ENCODE peak calls at places on chromosomes 6 and 20, in four cellular contexts. One of them, this sample, is unnamed. For H3K36me3 and H3K4me1, the result is how much of the 10 kb centered on the place peaks cover.

GRCh38 chr6:125300992-125301434 is 754 bp downstream of the HDDC2 start:
- DNase-seq in CD8-positive, alpha-beta T cell: no peak
- DNase-seq in cardiac muscle cell: peak
- DNase-seq in Peyer's patch: no peak
- DNase-seq in this sample: peak

GRCh38 chr20:11261533-11262000 is 587.8 kb upstream of the JAG1 start:
- DNase-seq in cardiac muscle cell: peak
- DNase-seq in Peyer's patch: no peak
- DNase-seq in CD8-positive, alpha-beta T cell: no peak
- DNase-seq in this sample: no peak

GRCh38 chr20:45070932-45071632 is 29.8 kb downstream of the KCNS1 start:
- DNase-seq in Peyer's patch: no peak
- DNase-seq in cardiac muscle cell: peak
- DNase-seq in CD8-positive, alpha-beta T cell: no peak
- DNase-seq in this sample: peak

GRCh38 chr6:44855562-44856494 is 468.3 kb downstream of the CDC5L start:
- DNase-seq in Peyer's patch: no peak
- DNase-seq in CD8-positive, alpha-beta T cell: no peak
- DNase-seq in cardiac muscle cell: peak
- DNase-seq in this sample: no peak

GRCh38 chr6:24419526-24419925 is 16.8 kb downstream of the MRS2 start:
- DNase-seq in cardiac muscle cell: no peak
- DNase-seq in Peyer's patch: no peak
- DNase-seq in CD8-positive, alpha-beta T cell: no peak
- DNase-seq in this sample: no peak

GRCh38 chr20:19750907-19751636 is 7.0 kb upstream of the RIN2 start:
- DNase-seq in CD8-positive, alpha-beta T cell: no peak
- DNase-seq in Peyer's patch: no peak
- DNase-seq in cardiac muscle cell: no peak
- DNase-seq in this sample: peak

GRCh38 chr20:44799691-44800090 is 10.7 kb downstream of the RIMS4 start:
- DNase-seq in CD8-positive, alpha-beta T cell: no peak
- DNase-seq in Peyer's patch: no peak
- DNase-seq in cardiac muscle cell: no peak
- DNase-seq in this sample: no peak

GRCh38 chr20:44776977-44777376 is 31.3 kb downstream of the KCNK15 start:
- DNase-seq in Peyer's patch: no peak
- DNase-seq in cardiac muscle cell: peak
- DNase-seq in CD8-positive, alpha-beta T cell: no peak
- DNase-seq in this sample: no peak

GRCh38 chr6:69813508-69813907 is 16.7 kb upstream of the LMBRD1 start:
- DNase-seq in Peyer's patch: no peak
- DNase-seq in CD8-positive, alpha-beta T cell: no peak
- DNase-seq in cardiac muscle cell: no peak
- DNase-seq in this sample: no peak

GRCh38 chr6:42086046-42086664 is 35.8 kb downstream of the TAF8 start:
- DNase-seq in CD8-positive, alpha-beta T cell: no peak
- DNase-seq in cardiac muscle cell: no peak
- DNase-seq in Peyer's patch: no peak
- DNase-seq in this sample: no peak

GRCh38 chr6:38974389-38975133 is 74.0 kb upstream of the GLP1R start:
- DNase-seq in Peyer's patch: no peak
- DNase-seq in CD8-positive, alpha-beta T cell: no peak
- DNase-seq in cardiac muscle cell: peak
- DNase-seq in this sample: peak

GRCh38 chr6:110878751-110879539 is 4.4 kb downstream of the AMD1 start:
- DNase-seq in Peyer's patch: peak
- DNase-seq in cardiac muscle cell: peak
- DNase-seq in CD8-positive, alpha-beta T cell: no peak
- DNase-seq in this sample: peak

GRCh38 chr20:17499041-17499440 is 32.1 kb downstream of the BFSP1 start:
- DNase-seq in cardiac muscle cell: peak
- DNase-seq in CD8-positive, alpha-beta T cell: no peak
- DNase-seq in Peyer's patch: no peak
- DNase-seq in this sample: no peak

GRCh38 chr20:11267131-11267761 is 593.4 kb upstream of the JAG1 start:
- DNase-seq in cardiac muscle cell: peak
- DNase-seq in Peyer's patch: no peak
- DNase-seq in CD8-positive, alpha-beta T cell: no peak
- DNase-seq in this sample: peak

GRCh38 chr20:61699184-61700066 is 366.3 kb downstream of the TAF4 start:
- DNase-seq in Peyer's patch: no peak
- DNase-seq in CD8-positive, alpha-beta T cell: no peak
- DNase-seq in cardiac muscle cell: no peak
- DNase-seq in this sample: no peak

GRCh38 chr20:3923818-3924217 is 34.6 kb downstream of the PANK2 start:
- DNase-seq in cardiac muscle cell: peak
- DNase-seq in CD8-positive, alpha-beta T cell: no peak
- DNase-seq in Peyer's patch: no peak
- DNase-seq in this sample: no peak

GRCh38 chr6:151408858-151409257 is 17.5 kb upstream of the ZBTB2 start:
- DNase-seq in Peyer's patch: no peak
- DNase-seq in cardiac muscle cell: no peak
- DNase-seq in CD8-positive, alpha-beta T cell: no peak
- DNase-seq in this sample: no peak
- H3K36me3 ChIP-seq in Peyer's patch: under half
- H3K36me3 ChIP-seq in cardiac muscle cell: under half
- H3K36me3 ChIP-seq in CD8-positive, alpha-beta T cell: under half
- H3K36me3 ChIP-seq in this sample: under half

DNA sequence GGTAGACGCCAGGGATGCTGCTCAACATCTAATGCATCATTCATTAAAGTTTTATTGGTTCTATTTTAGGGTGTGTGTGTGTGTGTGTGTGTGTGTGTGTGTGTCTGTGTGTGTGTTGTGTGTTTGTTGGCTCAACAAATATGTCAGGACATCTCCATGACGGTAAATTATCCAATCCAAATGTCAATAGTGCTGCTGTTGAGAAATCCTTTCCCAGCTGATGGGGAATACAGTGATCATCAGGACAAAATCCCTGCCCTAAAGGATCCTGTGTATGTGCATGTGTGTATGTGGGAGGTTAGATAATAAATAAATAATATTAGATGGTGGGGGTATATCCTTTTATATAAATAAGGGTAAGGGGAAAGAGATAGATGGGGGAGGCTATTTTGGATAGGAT is 59.6 kb downstream of the RNF144B start:
- DNase-seq in Peyer's patch: no peak
- DNase-seq in cardiac muscle cell: no peak
- DNase-seq in CD8-positive, alpha-beta T cell: no peak
- DNase-seq in this sample: no peak
- H3K4me1 ChIP-seq in Peyer's patch: under half
- H3K4me1 ChIP-seq in cardiac muscle cell: under half
- H3K4me1 ChIP-seq in CD8-positive, alpha-beta T cell: under half
- H3K4me1 ChIP-seq in this sample: under half

DNA sequence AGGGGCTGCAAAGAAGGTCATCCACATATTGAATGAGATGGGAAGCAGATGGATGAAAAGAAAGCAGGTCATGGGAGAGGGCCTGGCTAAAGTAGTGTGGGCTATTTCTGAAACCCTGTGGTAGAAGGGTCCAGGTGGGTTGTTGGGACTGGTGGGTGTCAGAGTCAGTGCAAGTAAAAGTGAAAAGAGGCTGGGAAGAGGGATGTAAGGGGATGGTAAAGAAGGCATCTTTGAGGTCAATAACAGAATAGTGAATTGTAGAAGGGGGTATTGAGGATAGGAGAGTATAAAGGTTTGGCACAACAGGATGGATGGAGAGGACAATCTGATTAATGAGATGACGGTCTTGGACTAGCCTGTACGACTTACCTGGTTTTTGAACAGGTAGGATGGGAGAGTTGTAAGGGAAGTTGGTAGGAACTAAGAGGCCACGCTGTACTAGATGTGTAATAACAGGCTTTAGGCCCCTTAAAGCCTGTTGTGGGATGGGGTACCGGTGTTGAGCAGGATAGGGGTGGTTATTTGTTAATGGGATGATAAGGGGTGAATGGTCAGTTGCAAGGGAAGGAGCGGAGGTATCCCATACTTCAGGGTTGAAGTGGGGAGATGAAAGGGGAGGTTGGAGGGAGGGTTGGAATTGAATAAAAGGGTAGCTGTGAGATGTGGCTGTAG is 748.9 kb upstream of the ADGRB3 start:
- DNase-seq in CD8-positive, alpha-beta T cell: no peak
- DNase-seq in cardiac muscle cell: no peak
- DNase-seq in Peyer's patch: no peak
- DNase-seq in this sample: no peak
- H3K4me3 ChIP-seq in CD8-positive, alpha-beta T cell: no peak
- H3K4me3 ChIP-seq in cardiac muscle cell: no peak
- H3K4me3 ChIP-seq in Peyer's patch: no peak
- H3K4me3 ChIP-seq in this sample: no peak

GRCh38 chr6:35087361-35088280 is 53.5 kb downstream of the TCP11 start:
- DNase-seq in cardiac muscle cell: no peak
- DNase-seq in Peyer's patch: peak
- DNase-seq in CD8-positive, alpha-beta T cell: peak
- DNase-seq in this sample: no peak

GRCh38 chr6:35089935-35090505 is 51.1 kb downstream of the TCP11 start:
- DNase-seq in cardiac muscle cell: peak
- DNase-seq in Peyer's patch: no peak
- DNase-seq in CD8-positive, alpha-beta T cell: peak
- DNase-seq in this sample: no peak

GRCh38 chr6:35090734-35091133 is 50.4 kb downstream of the TCP11 start:
- DNase-seq in CD8-positive, alpha-beta T cell: peak
- DNase-seq in cardiac muscle cell: no peak
- DNase-seq in Peyer's patch: no peak
- DNase-seq in this sample: no peak

GRCh38 chr6:35088281-35089215 is 52.6 kb downstream of the TCP11 start:
- DNase-seq in cardiac muscle cell: no peak
- DNase-seq in CD8-positive, alpha-beta T cell: peak
- DNase-seq in Peyer's patch: no peak
- DNase-seq in this sample: no peak

GRCh38 chr6:35089216-35089934 is 51.8 kb downstream of the TCP11 start:
- DNase-seq in Peyer's patch: no peak
- DNase-seq in CD8-positive, alpha-beta T cell: no peak
- DNase-seq in cardiac muscle cell: no peak
- DNase-seq in this sample: no peak
- H3K36me3 ChIP-seq in Peyer's patch: under half
- H3K36me3 ChIP-seq in CD8-positive, alpha-beta T cell: under half
- H3K36me3 ChIP-seq in cardiac muscle cell: under half
- H3K36me3 ChIP-seq in this sample: under half

GRCh38 chr6:32816746-32817204 is at the start of gene HLA-DOB:
- DNase-seq in Peyer's patch: no peak
- DNase-seq in cardiac muscle cell: peak
- DNase-seq in CD8-positive, alpha-beta T cell: no peak
- DNase-seq in this sample: peak
- H3K4me1 ChIP-seq in Peyer's patch: under half
- H3K4me1 ChIP-seq in cardiac muscle cell: under half
- H3K4me1 ChIP-seq in CD8-positive, alpha-beta T cell: under half
- H3K4me1 ChIP-seq in this sample: under half

GRCh38 chr20:52103911-52104545 is 87.6 kb downstream of the ZFP64 start:
- DNase-seq in cardiac muscle cell: peak
- DNase-seq in CD8-positive, alpha-beta T cell: no peak
- DNase-seq in Peyer's patch: no peak
- DNase-seq in this sample: no peak
- H3K4me3 ChIP-seq in cardiac muscle cell: peak
- H3K4me3 ChIP-seq in CD8-positive, alpha-beta T cell: peak
- H3K4me3 ChIP-seq in Peyer's patch: peak
- H3K4me3 ChIP-seq in this sample: no peak

GRCh38 chr6:159686697-159687096 is 6.3 kb downstream of the SOD2 start:
- DNase-seq in Peyer's patch: no peak
- DNase-seq in CD8-positive, alpha-beta T cell: no peak
- DNase-seq in cardiac muscle cell: no peak
- DNase-seq in this sample: no peak

GRCh38 chr6:159682265-159682664 is 10.8 kb downstream of the SOD2 start:
- DNase-seq in Peyer's patch: no peak
- DNase-seq in CD8-positive, alpha-beta T cell: no peak
- DNase-seq in cardiac muscle cell: no peak
- DNase-seq in this sample: no peak

GRCh38 chr6:159680104-159680503 is 12.9 kb downstream of the SOD2 start:
- DNase-seq in Peyer's patch: no peak
- DNase-seq in CD8-positive, alpha-beta T cell: no peak
- DNase-seq in cardiac muscle cell: no peak
- DNase-seq in this sample: no peak

GRCh38 chr6:159681104-159681503 is 11.9 kb downstream of the SOD2 start:
- DNase-seq in Peyer's patch: no peak
- DNase-seq in CD8-positive, alpha-beta T cell: no peak
- DNase-seq in cardiac muscle cell: no peak
- DNase-seq in this sample: no peak

DNA sequence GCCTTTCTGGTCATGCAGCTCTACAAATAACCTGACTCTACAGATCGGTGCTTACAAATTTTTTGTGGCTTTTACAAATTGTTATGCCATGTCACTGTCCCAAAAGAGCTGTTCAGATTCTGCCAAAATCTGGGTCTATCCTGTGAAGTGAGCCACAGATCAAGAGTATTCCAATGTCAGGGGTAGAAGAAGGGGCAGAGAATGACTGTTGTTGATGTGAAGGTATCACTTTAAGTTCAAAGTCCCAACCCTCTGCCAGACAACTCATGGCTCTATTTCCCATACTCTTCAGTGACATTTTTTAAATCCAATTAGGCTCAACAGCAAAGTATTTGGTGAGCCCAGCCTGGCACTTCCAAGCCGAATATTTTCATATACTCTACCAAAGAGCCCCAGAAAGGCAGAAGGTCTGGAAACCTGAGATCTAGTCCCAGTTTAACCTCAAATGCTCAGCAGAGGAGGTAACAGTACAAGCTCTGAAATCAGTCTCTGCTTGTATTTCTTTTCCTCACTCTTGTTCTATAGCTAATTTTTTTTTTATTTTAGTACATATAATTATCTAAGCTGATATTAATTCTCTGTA is 9.2 kb downstream of the SOD2 start:
- DNase-seq in CD8-positive, alpha-beta T cell: no peak
- DNase-seq in cardiac muscle cell: no peak
- DNase-seq in Peyer's patch: no peak
- DNase-seq in this sample: no peak
- H3K36me3 ChIP-seq in CD8-positive, alpha-beta T cell: under half
- H3K36me3 ChIP-seq in cardiac muscle cell: half or more
- H3K36me3 ChIP-seq in Peyer's patch: under half
- H3K36me3 ChIP-seq in this sample: under half

GRCh38 chr20:34368547-34368946 is 5.5 kb downstream of the ITCH start:
- DNase-seq in Peyer's patch: no peak
- DNase-seq in cardiac muscle cell: no peak
- DNase-seq in CD8-positive, alpha-beta T cell: no peak
- DNase-seq in this sample: no peak
- H3K4me1 ChIP-seq in Peyer's patch: under half
- H3K4me1 ChIP-seq in cardiac muscle cell: under half
- H3K4me1 ChIP-seq in CD8-positive, alpha-beta T cell: under half
- H3K4me1 ChIP-seq in this sample: under half